ENCODE peak calls at places on chromosomes 4 and X, in eight cellular contexts. N, P, Y, R, S, A, X and L are unnamed samples.

GRCh38 chr4:24089831-24090531 is 200.1 kb upstream of the PPARGC1A start:
- DNase-seq in N (no peak), P (no peak), Y (no peak), R (no peak), S (no peak), A (no peak), X (peak; percentile 68), L (no peak)

GRCh38 chrX:64229145-64229544 is 1.3 kb downstream of the ASB12 start:
- DNase-seq in N (no peak), P (no peak), Y (no peak), R (no peak), S (no peak), A (no peak), X (no peak), L (no peak)

GRCh38 chrX:18172970-18173369 is 47.7 kb downstream of the BEND2 start:
- DNase-seq in N (no peak), P (no peak), Y (no peak), R (no peak), S (no peak), A (no peak), X (no peak), L (no peak)

GRCh38 chr4:24433515-24434192 is 150.7 kb downstream of the DHX15 start:
- DNase-seq in N (no peak), P (no peak), Y (no peak), R (no peak), S (no peak), A (no peak), X (no peak), L (no peak)

GRCh38 chrX:153889123-153889522 is 3.1 kb upstream of the L1CAM start:
- DNase-seq in N (no peak), P (no peak), Y (no peak), R (no peak), S (no peak), A (no peak), X (no peak), L (no peak)

GRCh38 chr4:80367737-80368136 is 32.2 kb downstream of the CFAP299 start:
- DNase-seq in N (peak; percentile 59), P (no peak), Y (no peak), R (no peak), S (no peak), A (no peak), X (peak; percentile 29), L (no peak)

GRCh38 chrX:40108959-40109287 is 11.2 kb upstream of the BCOR start:
- DNase-seq in N (peak; percentile 75), P (no peak), Y (peak; percentile 67), R (peak; percentile 82), S (peak; percentile 72), A (peak; percentile 50), X (peak; percentile 75), L (peak; percentile 87)

GRCh38 chrX:48957477-48957826 is at the start of gene OTUD5:
- DNase-seq in N (no peak), P (no peak), Y (peak; percentile 74), R (peak; percentile 70), S (peak; percentile 73), A (no peak), X (peak; percentile 33), L (peak; percentile 76)

GRCh38 chrX:21989415-21989814 is 42.7 kb upstream of the PHEX start:
- DNase-seq in N (no peak), P (no peak), Y (peak; percentile 57), R (no peak), S (no peak), A (no peak), X (no peak), L (no peak)

GRCh38 chr4:76216975-76217814 is 3.6 kb upstream of the SCARB2 start:
- DNase-seq in N (no peak), P (no peak), Y (no peak), R (no peak), S (no peak), A (no peak), X (no peak), L (no peak)

GRCh38 chr4:15291133-15291532 is 136.7 kb upstream of the C1QTNF7 start:
- DNase-seq in N (peak; percentile 31), P (no peak), Y (no peak), R (no peak), S (no peak), A (no peak), X (peak; percentile 52), L (no peak)

GRCh38 chr4:131091896-131092295 is 1995.9 kb downstream of the C4orf33 start:
- DNase-seq in N (no peak), P (peak; percentile 5), Y (no peak), R (no peak), S (no peak), A (no peak), X (no peak), L (no peak)

GRCh38 chrX:45888518-45888917 is 656.7 kb downstream of the ZNF674 start:
- DNase-seq in N (no peak), P (no peak), Y (no peak), R (no peak), S (no peak), A (no peak), X (peak; percentile 35), L (no peak)

GRCh38 chr4:131584587-131584986 is 1564.5 kb upstream of the PCDH10 start:
- DNase-seq in N (no peak), P (peak; percentile 28), Y (no peak), R (no peak), S (no peak), A (no peak), X (no peak), L (no peak)

GRCh38 chr4:188016754-188017153 is 21.2 kb downstream of the ZFP42 start:
- DNase-seq in N (no peak), P (no peak), Y (no peak), R (no peak), S (no peak), A (no peak), X (no peak), L (no peak)

GRCh38 chr4:39406763-39407583 is at the start of gene KLB:
- DNase-seq in N (peak; percentile 2), P (no peak), Y (no peak), R (no peak), S (no peak), A (no peak), X (peak; percentile 10), L (no peak)

GRCh38 chrX:135740683-135741149 is 27.3 kb downstream of the CT45A3 start:
- DNase-seq in N (no peak), P (no peak), Y (peak; percentile 36), R (no peak), S (peak; percentile 56), A (peak; percentile 14), X (no peak), L (no peak)

GRCh38 chrX:39818071-39818470 is 279.7 kb downstream of the BCOR start:
- DNase-seq in N (no peak), P (no peak), Y (no peak), R (no peak), S (no peak), A (no peak), X (no peak), L (no peak)

GRCh38 chr4:139828966-139829662 is 163.5 kb downstream of the MGST2 start:
- DNase-seq in N (no peak), P (no peak), Y (no peak), R (no peak), S (no peak), A (no peak), X (no peak), L (no peak)

GRCh38 chr4:11495291-11495690 is 66.6 kb upstream of the HS3ST1 start:
- DNase-seq in N (no peak), P (no peak), Y (no peak), R (no peak), S (no peak), A (no peak), X (no peak), L (no peak)

GRCh38 chr4:39237179-39237578 is 54.9 kb downstream of the WDR19 start:
- DNase-seq in N (no peak), P (no peak), Y (no peak), R (no peak), S (no peak), A (no peak), X (no peak), L (no peak)

GRCh38 chr4:39714171-39714570 is 16.2 kb downstream of the UBE2K start:
- DNase-seq in N (no peak), P (no peak), Y (no peak), R (no peak), S (no peak), A (no peak), X (no peak), L (no peak)

GRCh38 chrX:45771114-45771513 is 570.4 kb upstream of the DIPK2B start:
- DNase-seq in N (peak; percentile 93), P (peak; percentile 72), Y (no peak), R (no peak), S (no peak), A (no peak), X (peak; percentile 91), L (no peak)

GRCh38 chr4:163548481-163549243 is 54.2 kb downstream of the TMA16 start:
- DNase-seq in N (peak; percentile 58), P (peak; percentile 16), Y (no peak), R (no peak), S (no peak), A (peak; percentile 51), X (peak; percentile 40), L (no peak)

GRCh38 chr4:38002451-38003071 is 42.4 kb downstream of the PTTG2 start:
- DNase-seq in N (peak; percentile 16), P (peak; percentile 54), Y (no peak), R (no peak), S (no peak), A (no peak), X (peak; percentile 6), L (no peak)

GRCh38 chr4:48189731-48190130 is 55.7 kb upstream of the TXK start:
- DNase-seq in N (no peak), P (no peak), Y (no peak), R (no peak), S (no peak), A (no peak), X (no peak), L (no peak)

GRCh38 chr4:83436680-83437079 is 18.9 kb downstream of the HELQ start:
- DNase-seq in N (no peak), P (no peak), Y (no peak), R (no peak), S (no peak), A (no peak), X (no peak), L (no peak)

GRCh38 chr4:111064342-111064993 is 441.6 kb upstream of the PITX2 start:
- DNase-seq in N (peak; percentile 92), P (peak; percentile 97), Y (no peak), R (no peak), S (no peak), A (no peak), X (peak; percentile 63), L (no peak)

GRCh38 chr4:46508216-46508615 is 118.3 kb upstream of the GABRA2 start:
- DNase-seq in N (no peak), P (no peak), Y (no peak), R (no peak), S (no peak), A (no peak), X (no peak), L (no peak)